ENCODE peak calls at places on chromosomes 3 and 15, in four cellular contexts. N is adrenal gland, P is stomach, M is endodermal cell. C is an unnamed sample.

GRCh38 chr3:50390523-50391177 is 31.3 kb upstream of the TMEM115 start:
- DNase-seq in N (peak; percentile 67), P (peak; percentile 77), M (no peak), C (no peak)

GRCh38 chr15:75460646-75461045 is 9.2 kb upstream of the SIN3A start:
- DNase-seq in N (no peak), M (no peak), P (no peak), C (no peak)

GRCh38 chr15:72068826-72069225 is 49.1 kb downstream of the MYO9A start:
- DNase-seq in N (no peak), M (no peak), P (no peak), C (no peak)

GRCh38 chr3:27200721-27201434 is 168.3 kb downstream of the NEK10 start:
- DNase-seq in M (no peak), P (no peak), N (no peak), C (no peak)

GRCh38 chr15:35751421-35752133 is 205.6 kb upstream of the DPH6 start:
- DNase-seq in N (peak; percentile 79), M (peak; percentile 92), P (peak; percentile 73), C (no peak)

GRCh38 chr3:23979569-23979968 is 34.5 kb downstream of the NR1D2 start:
- DNase-seq in P (no peak), N (no peak), M (no peak), C (no peak)

GRCh38 chr3:190486201-190486865 is 27.6 kb upstream of the IL1RAP start:
- DNase-seq in P (no peak), M (no peak), N (no peak), C (peak; percentile 56)

GRCh38 chr3:128341659-128342395 is 124.9 kb downstream of the DNAJB8 start:
- DNase-seq in P (no peak), N (no peak), M (no peak), C (no peak)

GRCh38 chr3:137763594-137763938 is 549 bp upstream of the SOX14 start:
- DNase-seq in M (peak; percentile 80), P (no peak), N (no peak), C (no peak)

GRCh38 chr3:150248116-150248864 is 159.8 kb upstream of the TSC22D2 start:
- DNase-seq in M (no peak), P (no peak), N (no peak), C (no peak)

GRCh38 chr3:188947983-188948657 is 223.7 kb upstream of the TPRG1 start:
- DNase-seq in N (peak; percentile 97), M (peak; percentile 93), P (peak; percentile 97), C (peak; percentile 49)

GRCh38 chr15:98754283-98755022 is 106.1 kb downstream of the IGF1R start:
- DNase-seq in P (no peak), M (peak; percentile 57), N (no peak), C (no peak)

GRCh38 chr15:67319968-67320367 is 65.4 kb downstream of the IQCH start:
- DNase-seq in P (no peak), N (no peak), M (no peak), C (no peak)

GRCh38 chr3:14771593-14772497 is 46.9 kb upstream of the FGD5 start:
- DNase-seq in M (peak; percentile 35), N (peak; percentile 5), P (no peak), C (no peak)

GRCh38 chr3:128068156-128068620 is 16.0 kb downstream of the SEC61A1 start:
- DNase-seq in M (peak; percentile 82), N (peak; percentile 27), P (no peak), C (no peak)

GRCh38 chr3:36909181-36909580 is 35.7 kb downstream of the TRANK1 start:
- DNase-seq in N (no peak), P (no peak), M (peak; percentile 23), C (no peak)

GRCh38 chr3:36906504-36907149 is 38.2 kb downstream of the TRANK1 start:
- DNase-seq in N (no peak), P (no peak), M (peak; percentile 41), C (no peak)

GRCh38 chr3:36909666-36910065 is 35.2 kb downstream of the TRANK1 start:
- DNase-seq in P (no peak), M (no peak), N (no peak), C (no peak)

GRCh38 chr3:36908647-36909180 is 36.1 kb downstream of the TRANK1 start:
- DNase-seq in M (no peak), P (no peak), N (no peak), C (no peak)

GRCh38 chr3:36907911-36908646 is 36.8 kb downstream of the TRANK1 start:
- DNase-seq in P (peak; percentile 66), N (peak; percentile 42), M (peak; percentile 43), C (peak; percentile 22)
- H3K27ac ChIP-seq in P (peak overlapping the region; percentile 83), N (peak overlapping the region; percentile 90), M (peak overlapping the region; percentile 14), C (peak overlapping the region; percentile 71)

DNA sequence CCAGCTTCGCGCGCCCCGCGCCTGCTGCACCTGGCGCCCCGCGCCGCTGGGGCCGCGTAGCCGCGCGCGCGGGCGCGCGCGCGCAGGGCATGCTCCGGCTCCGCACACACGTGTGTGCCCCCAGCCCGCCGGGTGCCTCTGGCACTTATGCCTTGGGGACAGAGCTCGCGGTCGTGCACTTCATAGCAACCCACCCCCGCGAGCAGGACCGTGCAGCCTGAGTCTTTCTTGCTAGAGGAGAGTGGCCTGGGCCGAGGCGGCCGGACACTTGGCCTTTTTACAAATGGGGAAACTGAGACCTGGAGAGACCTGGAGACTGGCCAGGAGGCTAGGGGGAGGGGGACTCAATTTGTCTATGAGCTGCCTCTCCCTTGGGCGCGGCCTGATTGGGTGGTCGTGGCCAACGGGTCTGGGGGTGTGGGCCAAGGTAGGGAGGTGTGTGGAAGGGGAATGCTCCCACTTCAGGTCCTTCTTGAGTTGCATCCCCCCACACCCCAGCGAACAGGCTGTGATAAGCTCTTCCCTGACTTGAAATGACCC is 562 bp downstream of the NBEAL2 start:
- DNase-seq in P (no peak), M (peak; percentile 61), N (peak; percentile 63), C (no peak)
- H3K27ac ChIP-seq in P (peak overlapping the region; percentile 95), M (no peak overlapping the region), N (peak overlapping the region; percentile 88), C (peak overlapping the region; percentile 91)

GRCh38 chr3:194089357-194090177 is 46.4 kb upstream of the HES1 start:
- DNase-seq in M (peak; percentile 91), P (peak; percentile 40), N (peak; percentile 69), C (peak; percentile 100)
- H3K27ac ChIP-seq in M (no peak overlapping the region), P (peak overlapping the region; percentile 38), N (peak overlapping the region; percentile 74), C (peak overlapping the region; percentile 84)

DNA sequence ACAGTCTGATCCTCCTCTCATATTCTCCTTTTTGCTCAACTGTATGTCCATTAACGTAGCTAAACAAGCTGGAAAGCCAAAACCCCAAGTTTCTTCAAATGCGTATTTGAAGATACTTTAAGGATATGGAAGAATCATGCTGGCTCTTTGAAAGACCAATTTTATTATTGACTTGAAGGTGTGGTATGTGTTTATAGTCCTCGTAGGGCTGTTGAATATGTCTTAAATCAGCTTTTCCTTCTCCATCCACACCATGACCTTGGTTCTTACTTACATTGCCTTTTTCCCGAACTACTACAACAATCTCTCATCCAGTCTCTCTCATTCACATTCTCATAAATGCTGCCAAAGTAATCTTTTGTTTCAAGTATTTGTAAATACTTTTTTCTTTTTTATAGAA is 19.7 kb upstream of the THUMPD3 start:
- DNase-seq in M (no peak), N (no peak), P (no peak), C (no peak)
- H3K27ac ChIP-seq in M (no peak overlapping the region), N (no peak overlapping the region), P (no peak overlapping the region), C (no peak overlapping the region)

GRCh38 chr15:77605582-77605981 is 27.1 kb downstream of the LINGO1 start:
- DNase-seq in P (no peak), N (no peak), M (no peak), C (no peak)

GRCh38 chr15:77606142-77607034 is 26.3 kb downstream of the LINGO1 start:
- DNase-seq in N (no peak), P (no peak), M (no peak), C (no peak)

GRCh38 chr15:77604973-77605372 is 27.7 kb downstream of the LINGO1 start:
- DNase-seq in P (no peak), N (no peak), M (no peak), C (no peak)

GRCh38 chr15:77602800-77603199 is 29.9 kb downstream of the LINGO1 start:
- DNase-seq in M (no peak), P (no peak), N (no peak), C (no peak)

GRCh38 chr15:77603616-77604406 is 28.9 kb downstream of the LINGO1 start:
- DNase-seq in M (no peak), N (no peak), P (no peak), C (no peak)
- H3K27ac ChIP-seq in M (no peak overlapping the region), N (no peak overlapping the region), P (no peak overlapping the region), C (no peak overlapping the region)

C was measured in epithelial cell of prostate.